ENCODE peak calls at places on chromosomes 12 and 14, in seven cellular contexts. One of them, this sample, is unnamed. For H3K27me3, the result is how much of the 10 kb centered on the place peaks cover.

GRCh38 chr14:105602799-105603763 is 76.7 kb downstream of the TMEM121 start:
- DNase-seq in sigmoid colon: no peak
- DNase-seq in HCT116: no peak
- DNase-seq in transverse colon: no peak
- DNase-seq in endothelial cell of umbilical vein: no peak
- DNase-seq in GM23338: no peak
- DNase-seq in stomach: no peak
- DNase-seq in this sample: peak

GRCh38 chr12:95884998-95885397 is 26.2 kb downstream of the SNRPF start:
- DNase-seq in HCT116: no peak
- DNase-seq in stomach: no peak
- DNase-seq in transverse colon: no peak
- DNase-seq in sigmoid colon: no peak
- DNase-seq in GM23338: no peak
- DNase-seq in endothelial cell of umbilical vein: peak
- DNase-seq in this sample: no peak

GRCh38 chr14:25400607-25401206 is 350.8 kb upstream of the STXBP6 start:
- DNase-seq in endothelial cell of umbilical vein: peak
- DNase-seq in GM23338: peak
- DNase-seq in stomach: peak
- DNase-seq in transverse colon: peak
- DNase-seq in sigmoid colon: no peak
- DNase-seq in HCT116: no peak
- DNase-seq in this sample: no peak

GRCh38 chr12:8948711-8949524 is 527 bp downstream of the M6PR start:
- DNase-seq in sigmoid colon: no peak
- DNase-seq in HCT116: no peak
- DNase-seq in GM23338: peak
- DNase-seq in endothelial cell of umbilical vein: peak
- DNase-seq in transverse colon: peak
- DNase-seq in stomach: no peak
- DNase-seq in this sample: no peak

GRCh38 chr14:21668377-21668776 is 5.2 kb downstream of the OR4E1 start:
- DNase-seq in HCT116: no peak
- DNase-seq in endothelial cell of umbilical vein: peak
- DNase-seq in sigmoid colon: no peak
- DNase-seq in GM23338: no peak
- DNase-seq in transverse colon: no peak
- DNase-seq in stomach: no peak
- DNase-seq in this sample: no peak

GRCh38 chr12:49922349-49923034 is 18.8 kb upstream of the FAIM2 start:
- DNase-seq in HCT116: no peak
- DNase-seq in stomach: no peak
- DNase-seq in transverse colon: no peak
- DNase-seq in endothelial cell of umbilical vein: no peak
- DNase-seq in GM23338: no peak
- DNase-seq in sigmoid colon: no peak
- DNase-seq in this sample: peak

GRCh38 chr12:110107369-110108281 is 16.5 kb upstream of the IFT81 start:
- DNase-seq in HCT116: no peak
- DNase-seq in endothelial cell of umbilical vein: peak
- DNase-seq in transverse colon: peak
- DNase-seq in stomach: no peak
- DNase-seq in sigmoid colon: peak
- DNase-seq in GM23338: no peak
- DNase-seq in this sample: no peak

GRCh38 chr12:52604859-52605258 is 3.6 kb upstream of the KRT72 start:
- DNase-seq in endothelial cell of umbilical vein: no peak
- DNase-seq in sigmoid colon: no peak
- DNase-seq in transverse colon: no peak
- DNase-seq in stomach: no peak
- DNase-seq in GM23338: no peak
- DNase-seq in HCT116: no peak
- DNase-seq in this sample: no peak

GRCh38 chr12:124520258-124520657 is 47.2 kb downstream of the NCOR2 start:
- DNase-seq in HCT116: no peak
- DNase-seq in sigmoid colon: no peak
- DNase-seq in transverse colon: peak
- DNase-seq in endothelial cell of umbilical vein: peak
- DNase-seq in stomach: peak
- DNase-seq in GM23338: no peak
- DNase-seq in this sample: no peak

GRCh38 chr12:19462441-19462840 is 23.1 kb downstream of the AEBP2 start:
- DNase-seq in transverse colon: no peak
- DNase-seq in sigmoid colon: no peak
- DNase-seq in HCT116: no peak
- DNase-seq in GM23338: no peak
- DNase-seq in endothelial cell of umbilical vein: peak
- DNase-seq in stomach: no peak
- DNase-seq in this sample: no peak

GRCh38 chr12:77352941-77353340 is 287.6 kb upstream of the E2F7 start:
- DNase-seq in sigmoid colon: no peak
- DNase-seq in HCT116: no peak
- DNase-seq in stomach: no peak
- DNase-seq in endothelial cell of umbilical vein: peak
- DNase-seq in GM23338: no peak
- DNase-seq in transverse colon: no peak
- DNase-seq in this sample: no peak

GRCh38 chr14:94269156-94269555 is 23.9 kb downstream of the SERPINA10 start:
- DNase-seq in GM23338: no peak
- DNase-seq in HCT116: no peak
- DNase-seq in transverse colon: no peak
- DNase-seq in sigmoid colon: no peak
- DNase-seq in stomach: no peak
- DNase-seq in endothelial cell of umbilical vein: no peak
- DNase-seq in this sample: no peak

GRCh38 chr12:46468159-46468558 is 95.6 kb upstream of the SLC38A2 start:
- DNase-seq in stomach: peak
- DNase-seq in HCT116: peak
- DNase-seq in transverse colon: peak
- DNase-seq in sigmoid colon: no peak
- DNase-seq in endothelial cell of umbilical vein: no peak
- DNase-seq in GM23338: no peak
- DNase-seq in this sample: no peak

GRCh38 chr12:98997899-98998298 is 352.8 kb downstream of the APAF1 start:
- DNase-seq in endothelial cell of umbilical vein: no peak
- DNase-seq in sigmoid colon: no peak
- DNase-seq in HCT116: no peak
- DNase-seq in stomach: no peak
- DNase-seq in transverse colon: no peak
- DNase-seq in GM23338: no peak
- DNase-seq in this sample: no peak

GRCh38 chr12:52603314-52603713 is 2.1 kb upstream of the KRT72 start:
- DNase-seq in sigmoid colon: no peak
- DNase-seq in transverse colon: no peak
- DNase-seq in HCT116: peak
- DNase-seq in stomach: no peak
- DNase-seq in GM23338: no peak
- DNase-seq in endothelial cell of umbilical vein: no peak
- DNase-seq in this sample: no peak

GRCh38 chr14:54083549-54084239 is 127.1 kb upstream of the BMP4 start:
- DNase-seq in sigmoid colon: no peak
- DNase-seq in GM23338: no peak
- DNase-seq in HCT116: no peak
- DNase-seq in stomach: no peak
- DNase-seq in endothelial cell of umbilical vein: no peak
- DNase-seq in transverse colon: no peak
- DNase-seq in this sample: no peak

GRCh38 chr14:39094515-39094914 is 8.5 kb downstream of the SEC23A start:
- DNase-seq in transverse colon: no peak
- DNase-seq in sigmoid colon: no peak
- DNase-seq in endothelial cell of umbilical vein: no peak
- DNase-seq in stomach: no peak
- DNase-seq in GM23338: no peak
- DNase-seq in HCT116: no peak
- DNase-seq in this sample: no peak

GRCh38 chr12:6370994-6371754 is 4.2 kb downstream of the SCNN1A start:
- DNase-seq in HCT116: peak
- DNase-seq in GM23338: peak
- DNase-seq in sigmoid colon: peak
- DNase-seq in endothelial cell of umbilical vein: peak
- DNase-seq in stomach: peak
- DNase-seq in transverse colon: peak
- DNase-seq in this sample: peak

GRCh38 chr14:75440733-75441474 is 13.1 kb downstream of the JDP2 start:
- DNase-seq in GM23338: no peak
- DNase-seq in HCT116: no peak
- DNase-seq in transverse colon: no peak
- DNase-seq in endothelial cell of umbilical vein: no peak
- DNase-seq in sigmoid colon: peak
- DNase-seq in stomach: peak
- DNase-seq in this sample: no peak

GRCh38 chr14:75442166-75442565 is 14.3 kb downstream of the JDP2 start:
- DNase-seq in transverse colon: no peak
- DNase-seq in sigmoid colon: no peak
- DNase-seq in endothelial cell of umbilical vein: no peak
- DNase-seq in GM23338: no peak
- DNase-seq in HCT116: no peak
- DNase-seq in stomach: no peak
- DNase-seq in this sample: no peak

GRCh38 chr14:75443203-75443969 is 15.6 kb downstream of the JDP2 start:
- DNase-seq in sigmoid colon: no peak
- DNase-seq in endothelial cell of umbilical vein: no peak
- DNase-seq in transverse colon: no peak
- DNase-seq in GM23338: no peak
- DNase-seq in stomach: no peak
- DNase-seq in HCT116: no peak
- DNase-seq in this sample: no peak

GRCh38 chr14:75441731-75442130 is 13.9 kb downstream of the JDP2 start:
- DNase-seq in GM23338: no peak
- DNase-seq in HCT116: no peak
- DNase-seq in transverse colon: no peak
- DNase-seq in endothelial cell of umbilical vein: no peak
- DNase-seq in sigmoid colon: peak
- DNase-seq in stomach: no peak
- DNase-seq in this sample: no peak

GRCh38 chr14:75442642-75443041 is 14.8 kb downstream of the JDP2 start:
- DNase-seq in HCT116: no peak
- DNase-seq in sigmoid colon: no peak
- DNase-seq in stomach: no peak
- DNase-seq in GM23338: no peak
- DNase-seq in endothelial cell of umbilical vein: no peak
- DNase-seq in transverse colon: no peak
- DNase-seq in this sample: no peak
- H3K27ac ChIP-seq in HCT116: no peak
- H3K27ac ChIP-seq in sigmoid colon: peak
- H3K27ac ChIP-seq in stomach: peak
- H3K27ac ChIP-seq in GM23338: no peak
- H3K27ac ChIP-seq in endothelial cell of umbilical vein: no peak
- H3K27ac ChIP-seq in transverse colon: peak
- H3K27ac ChIP-seq in this sample: peak

GRCh38 chr12:30395190-30395589 is 300.5 kb downstream of the IPO8 start:
- DNase-seq in endothelial cell of umbilical vein: no peak
- DNase-seq in stomach: no peak
- DNase-seq in GM23338: no peak
- DNase-seq in sigmoid colon: no peak
- DNase-seq in HCT116: no peak
- DNase-seq in transverse colon: no peak
- DNase-seq in this sample: no peak

GRCh38 chr12:30396576-30396975 is 299.1 kb downstream of the IPO8 start:
- DNase-seq in GM23338: peak
- DNase-seq in stomach: no peak
- DNase-seq in sigmoid colon: no peak
- DNase-seq in HCT116: no peak
- DNase-seq in transverse colon: no peak
- DNase-seq in endothelial cell of umbilical vein: no peak
- DNase-seq in this sample: no peak

DNA sequence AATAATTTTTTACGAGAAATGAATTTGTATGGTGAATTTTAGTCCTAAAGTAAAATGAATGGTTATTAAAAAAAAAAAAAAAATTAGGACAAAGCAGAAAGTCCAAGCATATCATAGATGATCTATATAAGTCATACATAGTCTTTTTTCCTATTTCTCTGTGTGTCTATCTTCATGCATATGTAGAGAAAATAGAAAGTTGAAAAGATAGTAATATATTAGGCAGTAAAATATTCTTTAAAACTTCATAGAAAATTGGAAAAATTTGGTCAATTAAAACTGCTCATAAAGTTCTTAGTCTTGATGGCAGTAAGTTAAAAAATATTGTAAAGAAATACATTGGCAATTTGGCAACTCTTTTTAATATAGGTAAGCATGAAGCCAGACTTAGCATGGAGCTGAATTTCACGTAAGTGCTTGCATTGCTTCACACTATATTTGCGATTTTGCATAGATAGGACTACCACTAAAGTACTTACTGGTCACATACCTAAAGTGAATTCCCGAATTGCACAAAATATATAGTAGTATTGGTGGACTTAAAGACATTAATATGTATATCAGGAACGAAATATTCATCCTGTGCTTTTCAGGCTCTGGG is 303.8 kb downstream of the IPO8 start:
- DNase-seq in stomach: no peak
- DNase-seq in HCT116: no peak
- DNase-seq in GM23338: peak
- DNase-seq in sigmoid colon: no peak
- DNase-seq in endothelial cell of umbilical vein: no peak
- DNase-seq in transverse colon: no peak
- DNase-seq in this sample: no peak
- H3K27me3 ChIP-seq in stomach: under half
- H3K27me3 ChIP-seq in HCT116: under half
- H3K27me3 ChIP-seq in GM23338: under half
- H3K27me3 ChIP-seq in sigmoid colon: under half
- H3K27me3 ChIP-seq in endothelial cell of umbilical vein: under half
- H3K27me3 ChIP-seq in transverse colon: under half
- H3K27me3 ChIP-seq in this sample: under half

GRCh38 chr14:100375273-100375962 is 52.3 kb downstream of the SLC25A47 start:
- DNase-seq in endothelial cell of umbilical vein: peak
- DNase-seq in sigmoid colon: peak
- DNase-seq in stomach: peak
- DNase-seq in transverse colon: peak
- DNase-seq in GM23338: peak
- DNase-seq in HCT116: peak
- DNase-seq in this sample: peak

GRCh38 chr14:100374270-100374669 is 51.1 kb downstream of the SLC25A47 start:
- DNase-seq in sigmoid colon: no peak
- DNase-seq in endothelial cell of umbilical vein: no peak
- DNase-seq in HCT116: no peak
- DNase-seq in stomach: no peak
- DNase-seq in GM23338: no peak
- DNase-seq in transverse colon: no peak
- DNase-seq in this sample: no peak

GRCh38 chr14:100374891-100375272 is 51.7 kb downstream of the SLC25A47 start:
- DNase-seq in sigmoid colon: no peak
- DNase-seq in stomach: no peak
- DNase-seq in endothelial cell of umbilical vein: no peak
- DNase-seq in transverse colon: no peak
- DNase-seq in GM23338: no peak
- DNase-seq in HCT116: no peak
- DNase-seq in this sample: no peak

GRCh38 chr14:100376751-100377171 is 53.6 kb downstream of the SLC25A47 start:
- DNase-seq in transverse colon: no peak
- DNase-seq in stomach: no peak
- DNase-seq in sigmoid colon: no peak
- DNase-seq in endothelial cell of umbilical vein: no peak
- DNase-seq in HCT116: no peak
- DNase-seq in GM23338: peak
- DNase-seq in this sample: no peak

GRCh38 chr14:100375963-100376735 is 53.0 kb downstream of the SLC25A47 start:
- DNase-seq in GM23338: peak
- DNase-seq in HCT116: peak
- DNase-seq in transverse colon: peak
- DNase-seq in endothelial cell of umbilical vein: peak
- DNase-seq in sigmoid colon: peak
- DNase-seq in stomach: peak
- DNase-seq in this sample: peak
- TF ChIP-seq POLR2AphosphoS5 in GM23338: peak
- TF ChIP-seq POLR2AphosphoS5 in HCT116: peak
- TF ChIP-seq POLR2AphosphoS5 in transverse colon: peak
- TF ChIP-seq POLR2AphosphoS5 in endothelial cell of umbilical vein: peak
- TF ChIP-seq POLR2AphosphoS5 in sigmoid colon: peak
- TF ChIP-seq POLR2AphosphoS5 in stomach: peak
- TF ChIP-seq POLR2AphosphoS5 in this sample: peak

GRCh38 chr14:74978416-74978947 is 23.1 kb upstream of the PGF start:
- DNase-seq in GM23338: no peak
- DNase-seq in transverse colon: no peak
- DNase-seq in sigmoid colon: no peak
- DNase-seq in HCT116: no peak
- DNase-seq in endothelial cell of umbilical vein: no peak
- DNase-seq in stomach: no peak
- DNase-seq in this sample: no peak
- H3K27ac ChIP-seq in GM23338: no peak
- H3K27ac ChIP-seq in transverse colon: no peak
- H3K27ac ChIP-seq in sigmoid colon: no peak
- H3K27ac ChIP-seq in HCT116: no peak
- H3K27ac ChIP-seq in endothelial cell of umbilical vein: no peak
- H3K27ac ChIP-seq in stomach: no peak
- H3K27ac ChIP-seq in this sample: no peak